ENCODE peak calls at places on chromosomes 16 and 17, in six cellular contexts. One of them, this sample, is unnamed.
A peak's percentile ranks its signal among the peaks of the same experiment; 100 is the strongest.

GRCh38 chr17:81518785-81519283 is 6.2 kb upstream of the ACTG1 start:
- DNase-seq in ovary: peak; percentile 45
- DNase-seq in left ventricle myocardium inferior: peak; percentile 55
- DNase-seq in heart right ventricle: peak; percentile 52
- DNase-seq in fibroblast of villous mesenchyme: no peak
- DNase-seq in AG10803: no peak
- DNase-seq in this sample: no peak

GRCh38 chr16:85428899-85429775 is 184.0 kb upstream of the GSE1 start:
- DNase-seq in fibroblast of villous mesenchyme: no peak
- DNase-seq in left ventricle myocardium inferior: peak; percentile 11
- DNase-seq in AG10803: no peak
- DNase-seq in heart right ventricle: no peak
- DNase-seq in ovary: peak; percentile 36
- DNase-seq in this sample: no peak

GRCh38 chr17:1004769-1005295 is 7.9 kb downstream of the TIMM22 start:
- DNase-seq in AG10803: no peak
- DNase-seq in ovary: no peak
- DNase-seq in heart right ventricle: no peak
- DNase-seq in fibroblast of villous mesenchyme: no peak
- DNase-seq in left ventricle myocardium inferior: no peak
- DNase-seq in this sample: no peak

GRCh38 chr17:59785091-59785799 is 77.8 kb downstream of the VMP1 start:
- DNase-seq in ovary: no peak
- DNase-seq in left ventricle myocardium inferior: no peak
- DNase-seq in AG10803: peak; percentile 56
- DNase-seq in fibroblast of villous mesenchyme: peak; percentile 67
- DNase-seq in heart right ventricle: no peak
- DNase-seq in this sample: peak; percentile 48

GRCh38 chr17:28112199-28112995 is 69.9 kb downstream of the NLK start:
- DNase-seq in left ventricle myocardium inferior: no peak
- DNase-seq in heart right ventricle: no peak
- DNase-seq in ovary: no peak
- DNase-seq in fibroblast of villous mesenchyme: peak; percentile 64
- DNase-seq in AG10803: peak; percentile 39
- DNase-seq in this sample: peak; percentile 68

GRCh38 chr17:81734405-81735055 is 22.4 kb downstream of the SLC25A10 start:
- DNase-seq in left ventricle myocardium inferior: no peak
- DNase-seq in AG10803: no peak
- DNase-seq in ovary: no peak
- DNase-seq in heart right ventricle: no peak
- DNase-seq in fibroblast of villous mesenchyme: no peak
- DNase-seq in this sample: no peak

GRCh38 chr16:15866451-15866850 is 9.6 kb upstream of the MYH11 start:
- DNase-seq in heart right ventricle: no peak
- DNase-seq in AG10803: peak; percentile 51
- DNase-seq in fibroblast of villous mesenchyme: no peak
- DNase-seq in ovary: no peak
- DNase-seq in left ventricle myocardium inferior: no peak
- DNase-seq in this sample: no peak

GRCh38 chr16:84667600-84668309 is 19.4 kb downstream of the KLHL36 start:
- DNase-seq in AG10803: peak; percentile 30
- DNase-seq in fibroblast of villous mesenchyme: peak; percentile 50
- DNase-seq in heart right ventricle: no peak
- DNase-seq in ovary: no peak
- DNase-seq in left ventricle myocardium inferior: no peak
- DNase-seq in this sample: peak; percentile 9

GRCh38 chr16:13856398-13856797 is 63.6 kb upstream of the ERCC4 start:
- DNase-seq in fibroblast of villous mesenchyme: no peak
- DNase-seq in ovary: no peak
- DNase-seq in heart right ventricle: no peak
- DNase-seq in left ventricle myocardium inferior: no peak
- DNase-seq in AG10803: no peak
- DNase-seq in this sample: no peak

GRCh38 chr17:65137076-65137935 is at the start of gene RGS9:
- DNase-seq in ovary: peak; percentile 91
- DNase-seq in fibroblast of villous mesenchyme: peak; percentile 63
- DNase-seq in AG10803: peak; percentile 45
- DNase-seq in left ventricle myocardium inferior: peak; percentile 84
- DNase-seq in heart right ventricle: peak; percentile 88
- DNase-seq in this sample: peak; percentile 54

GRCh38 chr16:19605701-19606100 is 50.2 kb downstream of the VPS35L start:
- DNase-seq in fibroblast of villous mesenchyme: no peak
- DNase-seq in AG10803: no peak
- DNase-seq in heart right ventricle: no peak
- DNase-seq in left ventricle myocardium inferior: no peak
- DNase-seq in ovary: no peak
- DNase-seq in this sample: no peak

GRCh38 chr16:3175157-3176153 is 12.5 kb upstream of the OR1F1 start:
- DNase-seq in ovary: no peak
- DNase-seq in AG10803: no peak
- DNase-seq in left ventricle myocardium inferior: no peak
- DNase-seq in fibroblast of villous mesenchyme: no peak
- DNase-seq in heart right ventricle: no peak
- DNase-seq in this sample: peak; percentile 54

GRCh38 chr16:26344976-26345375 is 653.2 kb downstream of the HS3ST4 start:
- DNase-seq in AG10803: no peak
- DNase-seq in left ventricle myocardium inferior: no peak
- DNase-seq in ovary: no peak
- DNase-seq in fibroblast of villous mesenchyme: no peak
- DNase-seq in heart right ventricle: no peak
- DNase-seq in this sample: no peak

GRCh38 chr17:36027776-36028175 is 10.0 kb upstream of the CCL23 start:
- DNase-seq in left ventricle myocardium inferior: no peak
- DNase-seq in ovary: no peak
- DNase-seq in heart right ventricle: no peak
- DNase-seq in AG10803: no peak
- DNase-seq in fibroblast of villous mesenchyme: no peak
- DNase-seq in this sample: no peak

GRCh38 chr17:60372790-60373483 is 19.0 kb downstream of the USP32 start:
- DNase-seq in left ventricle myocardium inferior: no peak
- DNase-seq in AG10803: peak; percentile 67
- DNase-seq in ovary: no peak
- DNase-seq in heart right ventricle: no peak
- DNase-seq in fibroblast of villous mesenchyme: peak; percentile 52
- DNase-seq in this sample: peak; percentile 76

GRCh38 chr17:28272166-28272565 is 46.8 kb upstream of the TMEM97 start:
- DNase-seq in AG10803: peak; percentile 40
- DNase-seq in heart right ventricle: no peak
- DNase-seq in ovary: no peak
- DNase-seq in left ventricle myocardium inferior: no peak
- DNase-seq in fibroblast of villous mesenchyme: no peak
- DNase-seq in this sample: no peak

GRCh38 chr17:47066841-47067682 is 88.0 kb upstream of the RPRML start:
- DNase-seq in heart right ventricle: peak; percentile 72
- DNase-seq in AG10803: peak; percentile 94
- DNase-seq in fibroblast of villous mesenchyme: peak; percentile 92
- DNase-seq in left ventricle myocardium inferior: peak; percentile 81
- DNase-seq in ovary: peak; percentile 78
- DNase-seq in this sample: peak; percentile 95

GRCh38 chr17:78997231-78997741 is 12.3 kb downstream of the CANT1 start:
- DNase-seq in AG10803: no peak
- DNase-seq in left ventricle myocardium inferior: no peak
- DNase-seq in ovary: no peak
- DNase-seq in heart right ventricle: no peak
- DNase-seq in fibroblast of villous mesenchyme: no peak
- DNase-seq in this sample: no peak

GRCh38 chr16:83439412-83439811 is 368.4 kb upstream of the HSBP1 start:
- DNase-seq in left ventricle myocardium inferior: no peak
- DNase-seq in ovary: no peak
- DNase-seq in AG10803: no peak
- DNase-seq in fibroblast of villous mesenchyme: no peak
- DNase-seq in heart right ventricle: no peak
- DNase-seq in this sample: no peak

GRCh38 chr16:30895592-30896202 is 717 bp upstream of the CTF1 start:
- DNase-seq in fibroblast of villous mesenchyme: no peak
- DNase-seq in heart right ventricle: no peak
- DNase-seq in ovary: peak; percentile 58
- DNase-seq in AG10803: no peak
- DNase-seq in left ventricle myocardium inferior: no peak
- DNase-seq in this sample: no peak

GRCh38 chr16:68770671-68771070 is 33.6 kb downstream of the CDH1 start:
- DNase-seq in fibroblast of villous mesenchyme: no peak
- DNase-seq in heart right ventricle: no peak
- DNase-seq in left ventricle myocardium inferior: no peak
- DNase-seq in ovary: no peak
- DNase-seq in AG10803: no peak
- DNase-seq in this sample: no peak
- H3K4me3 ChIP-seq in fibroblast of villous mesenchyme: no peak overlapping the region
- H3K4me3 ChIP-seq in heart right ventricle: no peak overlapping the region
- H3K4me3 ChIP-seq in left ventricle myocardium inferior: no peak overlapping the region
- H3K4me3 ChIP-seq in ovary: no peak overlapping the region
- H3K4me3 ChIP-seq in AG10803: no peak overlapping the region
- H3K4me3 ChIP-seq in this sample: no peak overlapping the region

GRCh38 chr16:57626420-57627170 is 1.8 kb upstream of the ADGRG1 start:
- DNase-seq in heart right ventricle: peak; percentile 3
- DNase-seq in left ventricle myocardium inferior: no peak
- DNase-seq in ovary: no peak
- DNase-seq in AG10803: no peak
- DNase-seq in fibroblast of villous mesenchyme: no peak
- DNase-seq in this sample: no peak

GRCh38 chr16:57627184-57627871 is 1.1 kb upstream of the ADGRG1 start:
- DNase-seq in fibroblast of villous mesenchyme: peak; percentile 55
- DNase-seq in heart right ventricle: no peak
- DNase-seq in ovary: no peak
- DNase-seq in left ventricle myocardium inferior: no peak
- DNase-seq in AG10803: peak; percentile 80
- DNase-seq in this sample: peak; percentile 91

GRCh38 chr16:57628782-57629181 is 352 bp downstream of the ADGRG1 start:
- DNase-seq in ovary: no peak
- DNase-seq in AG10803: no peak
- DNase-seq in heart right ventricle: no peak
- DNase-seq in fibroblast of villous mesenchyme: no peak
- DNase-seq in left ventricle myocardium inferior: no peak
- DNase-seq in this sample: no peak

GRCh38 chr16:57629516-57630401 is 1.3 kb downstream of the ADGRG1 start:
- DNase-seq in ovary: no peak
- DNase-seq in heart right ventricle: peak; percentile 18
- DNase-seq in fibroblast of villous mesenchyme: no peak
- DNase-seq in AG10803: no peak
- DNase-seq in left ventricle myocardium inferior: no peak
- DNase-seq in this sample: no peak

GRCh38 chr16:57628008-57628781 is at the start of gene ADGRG1:
- DNase-seq in heart right ventricle: peak; percentile 74
- DNase-seq in fibroblast of villous mesenchyme: peak; percentile 87
- DNase-seq in AG10803: peak; percentile 87
- DNase-seq in left ventricle myocardium inferior: peak; percentile 64
- DNase-seq in ovary: peak; percentile 58
- DNase-seq in this sample: peak; percentile 97
- TF ChIP-seq CTCF in heart right ventricle: peak; percentile 14
- TF ChIP-seq CTCF in fibroblast of villous mesenchyme: peak; percentile 7
- TF ChIP-seq CTCF in AG10803: peak; percentile 23
- TF ChIP-seq CTCF in left ventricle myocardium inferior: peak; percentile 18
- TF ChIP-seq CTCF in ovary: no peak
- TF ChIP-seq CTCF in this sample: peak; percentile 22

GRCh38 chr16:56998352-56998751 is 9.0 kb downstream of the NLRC5 start:
- DNase-seq in heart right ventricle: no peak
- DNase-seq in fibroblast of villous mesenchyme: no peak
- DNase-seq in ovary: no peak
- DNase-seq in left ventricle myocardium inferior: no peak
- DNase-seq in AG10803: no peak
- DNase-seq in this sample: no peak
- H3K4me3 ChIP-seq in heart right ventricle: no peak overlapping the region
- H3K4me3 ChIP-seq in fibroblast of villous mesenchyme: no peak overlapping the region
- H3K4me3 ChIP-seq in ovary: no peak overlapping the region
- H3K4me3 ChIP-seq in left ventricle myocardium inferior: no peak overlapping the region
- H3K4me3 ChIP-seq in AG10803: no peak overlapping the region
- H3K4me3 ChIP-seq in this sample: no peak overlapping the region

GRCh38 chr17:74978240-74978639 is 5.7 kb upstream of the HID1 start:
- DNase-seq in left ventricle myocardium inferior: no peak
- DNase-seq in fibroblast of villous mesenchyme: no peak
- DNase-seq in ovary: no peak
- DNase-seq in heart right ventricle: no peak
- DNase-seq in AG10803: no peak
- DNase-seq in this sample: no peak

GRCh38 chr17:74986206-74986576 is 1.2 kb upstream of the CDR2L start:
- DNase-seq in heart right ventricle: no peak
- DNase-seq in left ventricle myocardium inferior: no peak
- DNase-seq in AG10803: no peak
- DNase-seq in ovary: no peak
- DNase-seq in fibroblast of villous mesenchyme: no peak
- DNase-seq in this sample: no peak

GRCh38 chr17:74981318-74981978 is 6.0 kb upstream of the CDR2L start:
- DNase-seq in ovary: no peak
- DNase-seq in AG10803: no peak
- DNase-seq in fibroblast of villous mesenchyme: no peak
- DNase-seq in left ventricle myocardium inferior: no peak
- DNase-seq in heart right ventricle: no peak
- DNase-seq in this sample: no peak

GRCh38 chr17:74979408-74980146 is 7.0 kb upstream of the HID1 start:
- DNase-seq in heart right ventricle: no peak
- DNase-seq in ovary: no peak
- DNase-seq in left ventricle myocardium inferior: no peak
- DNase-seq in fibroblast of villous mesenchyme: no peak
- DNase-seq in AG10803: no peak
- DNase-seq in this sample: no peak

GRCh38 chr17:74981979-74982662 is 5.3 kb upstream of the CDR2L start:
- DNase-seq in AG10803: peak; percentile 56
- DNase-seq in left ventricle myocardium inferior: peak; percentile 74
- DNase-seq in heart right ventricle: peak; percentile 81
- DNase-seq in fibroblast of villous mesenchyme: peak; percentile 55
- DNase-seq in ovary: peak; percentile 57
- DNase-seq in this sample: peak; percentile 44
- TF ChIP-seq CTCF in AG10803: peak; percentile 6
- TF ChIP-seq CTCF in left ventricle myocardium inferior: peak; percentile 38
- TF ChIP-seq CTCF in heart right ventricle: no peak
- TF ChIP-seq CTCF in fibroblast of villous mesenchyme: no peak
- TF ChIP-seq CTCF in ovary: no peak
- TF ChIP-seq CTCF in this sample: no peak

GRCh38 chr17:37786481-37786880 is 41.6 kb upstream of the HNF1B start:
- DNase-seq in heart right ventricle: no peak
- DNase-seq in AG10803: no peak
- DNase-seq in left ventricle myocardium inferior: no peak
- DNase-seq in fibroblast of villous mesenchyme: no peak
- DNase-seq in ovary: no peak
- DNase-seq in this sample: no peak
- H3K4me3 ChIP-seq in heart right ventricle: no peak overlapping the region
- H3K4me3 ChIP-seq in AG10803: no peak overlapping the region
- H3K4me3 ChIP-seq in left ventricle myocardium inferior: no peak overlapping the region
- H3K4me3 ChIP-seq in fibroblast of villous mesenchyme: no peak overlapping the region
- H3K4me3 ChIP-seq in ovary: no peak overlapping the region
- H3K4me3 ChIP-seq in this sample: no peak overlapping the region

GRCh38 chr17:74453665-74454196 is 12.7 kb upstream of the CD300A start:
- DNase-seq in left ventricle myocardium inferior: no peak
- DNase-seq in heart right ventricle: no peak
- DNase-seq in ovary: no peak
- DNase-seq in AG10803: no peak
- DNase-seq in fibroblast of villous mesenchyme: no peak
- DNase-seq in this sample: peak; percentile 70
- TF ChIP-seq CTCF in left ventricle myocardium inferior: no peak
- TF ChIP-seq CTCF in heart right ventricle: no peak
- TF ChIP-seq CTCF in ovary: no peak
- TF ChIP-seq CTCF in AG10803: no peak
- TF ChIP-seq CTCF in fibroblast of villous mesenchyme: no peak
- TF ChIP-seq CTCF in this sample: no peak

GRCh38 chr16:80775450-80775849 is 28.9 kb downstream of the CDYL2 start:
- DNase-seq in AG10803: no peak
- DNase-seq in left ventricle myocardium inferior: no peak
- DNase-seq in fibroblast of villous mesenchyme: no peak
- DNase-seq in heart right ventricle: no peak
- DNase-seq in ovary: no peak
- DNase-seq in this sample: no peak
- H3K4me3 ChIP-seq in AG10803: no peak overlapping the region
- H3K4me3 ChIP-seq in left ventricle myocardium inferior: no peak overlapping the region
- H3K4me3 ChIP-seq in fibroblast of villous mesenchyme: no peak overlapping the region
- H3K4me3 ChIP-seq in heart right ventricle: no peak overlapping the region
- H3K4me3 ChIP-seq in ovary: no peak overlapping the region
- H3K4me3 ChIP-seq in this sample: no peak overlapping the region